ENCODE peak calls at places on chromosome 21, in four cellular contexts. One of them, this sample, is unnamed.

GRCh38 chr21:41366522-41367151 is 4.8 kb downstream of the MX2 start:
- DNase-seq in GM20000: peak; percentile 69
- DNase-seq in heart left ventricle: peak; percentile 67
- DNase-seq in stimulated activated CD4-positive, alpha-beta T cell treated with anti-CD3 and anti-CD28 coated beads, Interleukin-2, amount 100 ng/mL, for 24 hours: no peak
- DNase-seq in this sample: no peak

GRCh38 chr21:40466893-40467483 is 380.0 kb downstream of the DSCAM start:
- DNase-seq in stimulated activated CD4-positive, alpha-beta T cell treated with anti-CD3 and anti-CD28 coated beads, Interleukin-2, amount 100 ng/mL, for 24 hours: no peak
- DNase-seq in GM20000: no peak
- DNase-seq in heart left ventricle: no peak
- DNase-seq in this sample: no peak

GRCh38 chr21:34593954-34594531 is 20.9 kb downstream of the RCAN1 start:
- DNase-seq in stimulated activated CD4-positive, alpha-beta T cell treated with anti-CD3 and anti-CD28 coated beads, Interleukin-2, amount 100 ng/mL, for 24 hours: no peak
- DNase-seq in GM20000: no peak
- DNase-seq in heart left ventricle: no peak
- DNase-seq in this sample: no peak

GRCh38 chr21:29704719-29705118 is 235.1 kb downstream of the GRIK1 start:
- DNase-seq in heart left ventricle: no peak
- DNase-seq in stimulated activated CD4-positive, alpha-beta T cell treated with anti-CD3 and anti-CD28 coated beads, Interleukin-2, amount 100 ng/mL, for 24 hours: no peak
- DNase-seq in GM20000: no peak
- DNase-seq in this sample: no peak

GRCh38 chr21:43603641-43604504 is 55.4 kb downstream of the HSF2BP start:
- DNase-seq in stimulated activated CD4-positive, alpha-beta T cell treated with anti-CD3 and anti-CD28 coated beads, Interleukin-2, amount 100 ng/mL, for 24 hours: no peak
- DNase-seq in GM20000: no peak
- DNase-seq in heart left ventricle: no peak
- DNase-seq in this sample: no peak

GRCh38 chr21:32412998-32413504 is 545 bp downstream of the EVA1C start:
- DNase-seq in stimulated activated CD4-positive, alpha-beta T cell treated with anti-CD3 and anti-CD28 coated beads, Interleukin-2, amount 100 ng/mL, for 24 hours: peak; percentile 32
- DNase-seq in heart left ventricle: peak; percentile 61
- DNase-seq in GM20000: no peak
- DNase-seq in this sample: peak; percentile 21

GRCh38 chr21:15848632-15849031 is 118.8 kb downstream of the USP25 start:
- DNase-seq in GM20000: no peak
- DNase-seq in stimulated activated CD4-positive, alpha-beta T cell treated with anti-CD3 and anti-CD28 coated beads, Interleukin-2, amount 100 ng/mL, for 24 hours: no peak
- DNase-seq in heart left ventricle: no peak
- DNase-seq in this sample: no peak

GRCh38 chr21:42063578-42064521 is 7.3 kb upstream of the UMODL1 start:
- DNase-seq in GM20000: peak; percentile 58
- DNase-seq in heart left ventricle: no peak
- DNase-seq in stimulated activated CD4-positive, alpha-beta T cell treated with anti-CD3 and anti-CD28 coated beads, Interleukin-2, amount 100 ng/mL, for 24 hours: peak; percentile 56
- DNase-seq in this sample: peak; percentile 59

GRCh38 chr21:40331804-40332203 is 464.6 kb downstream of the PCP4 start:
- DNase-seq in GM20000: no peak
- DNase-seq in heart left ventricle: no peak
- DNase-seq in stimulated activated CD4-positive, alpha-beta T cell treated with anti-CD3 and anti-CD28 coated beads, Interleukin-2, amount 100 ng/mL, for 24 hours: no peak
- DNase-seq in this sample: no peak

GRCh38 chr21:38800924-38801744 is 4.6 kb upstream of the ETS2 start:
- DNase-seq in GM20000: no peak
- DNase-seq in stimulated activated CD4-positive, alpha-beta T cell treated with anti-CD3 and anti-CD28 coated beads, Interleukin-2, amount 100 ng/mL, for 24 hours: no peak
- DNase-seq in heart left ventricle: no peak
- DNase-seq in this sample: no peak

GRCh38 chr21:42652527-42653491 is 612 bp upstream of the PDE9A start:
- DNase-seq in stimulated activated CD4-positive, alpha-beta T cell treated with anti-CD3 and anti-CD28 coated beads, Interleukin-2, amount 100 ng/mL, for 24 hours: no peak
- DNase-seq in heart left ventricle: peak; percentile 68
- DNase-seq in GM20000: peak; percentile 44
- DNase-seq in this sample: no peak

GRCh38 chr21:25862596-25862995 is 127.8 kb downstream of the GABPA start:
- DNase-seq in stimulated activated CD4-positive, alpha-beta T cell treated with anti-CD3 and anti-CD28 coated beads, Interleukin-2, amount 100 ng/mL, for 24 hours: peak; percentile 5
- DNase-seq in heart left ventricle: no peak
- DNase-seq in GM20000: peak; percentile 42
- DNase-seq in this sample: peak; percentile 23

GRCh38 chr21:31612889-31613785 is 46.4 kb upstream of the SOD1 start:
- DNase-seq in GM20000: no peak
- DNase-seq in heart left ventricle: no peak
- DNase-seq in stimulated activated CD4-positive, alpha-beta T cell treated with anti-CD3 and anti-CD28 coated beads, Interleukin-2, amount 100 ng/mL, for 24 hours: no peak
- DNase-seq in this sample: no peak

GRCh38 chr21:21457077-21457476 is 458.9 kb downstream of the NCAM2 start:
- DNase-seq in heart left ventricle: no peak
- DNase-seq in GM20000: no peak
- DNase-seq in stimulated activated CD4-positive, alpha-beta T cell treated with anti-CD3 and anti-CD28 coated beads, Interleukin-2, amount 100 ng/mL, for 24 hours: no peak
- DNase-seq in this sample: no peak

GRCh38 chr21:14740116-14740515 is 194.0 kb upstream of the SAMSN1 start:
- DNase-seq in heart left ventricle: no peak
- DNase-seq in GM20000: no peak
- DNase-seq in stimulated activated CD4-positive, alpha-beta T cell treated with anti-CD3 and anti-CD28 coated beads, Interleukin-2, amount 100 ng/mL, for 24 hours: no peak
- DNase-seq in this sample: no peak

GRCh38 chr21:42164064-42164789 is 54.7 kb upstream of the ABCG1 start:
- DNase-seq in GM20000: peak; percentile 81
- DNase-seq in stimulated activated CD4-positive, alpha-beta T cell treated with anti-CD3 and anti-CD28 coated beads, Interleukin-2, amount 100 ng/mL, for 24 hours: peak; percentile 63
- DNase-seq in heart left ventricle: peak; percentile 73
- DNase-seq in this sample: peak; percentile 71

GRCh38 chr21:45347712-45348477 is 57.1 kb upstream of the COL18A1 start:
- DNase-seq in stimulated activated CD4-positive, alpha-beta T cell treated with anti-CD3 and anti-CD28 coated beads, Interleukin-2, amount 100 ng/mL, for 24 hours: no peak
- DNase-seq in GM20000: no peak
- DNase-seq in heart left ventricle: no peak
- DNase-seq in this sample: no peak

GRCh38 chr21:25189497-25189896 is 417.8 kb downstream of the MRPL39 start:
- DNase-seq in heart left ventricle: no peak
- DNase-seq in GM20000: no peak
- DNase-seq in stimulated activated CD4-positive, alpha-beta T cell treated with anti-CD3 and anti-CD28 coated beads, Interleukin-2, amount 100 ng/mL, for 24 hours: no peak
- DNase-seq in this sample: no peak

GRCh38 chr21:38631171-38631570 is 132.9 kb upstream of the ERG start:
- DNase-seq in heart left ventricle: no peak
- DNase-seq in GM20000: no peak
- DNase-seq in stimulated activated CD4-positive, alpha-beta T cell treated with anti-CD3 and anti-CD28 coated beads, Interleukin-2, amount 100 ng/mL, for 24 hours: no peak
- DNase-seq in this sample: no peak

GRCh38 chr21:41681336-41681801 is 85.5 kb downstream of the RIPK4 start:
- DNase-seq in stimulated activated CD4-positive, alpha-beta T cell treated with anti-CD3 and anti-CD28 coated beads, Interleukin-2, amount 100 ng/mL, for 24 hours: no peak
- DNase-seq in heart left ventricle: no peak
- DNase-seq in GM20000: no peak
- DNase-seq in this sample: no peak

GRCh38 chr21:31781737-31782136 is 49.8 kb upstream of the SCAF4 start:
- DNase-seq in GM20000: no peak
- DNase-seq in stimulated activated CD4-positive, alpha-beta T cell treated with anti-CD3 and anti-CD28 coated beads, Interleukin-2, amount 100 ng/mL, for 24 hours: no peak
- DNase-seq in heart left ventricle: peak; percentile 42
- DNase-seq in this sample: no peak

GRCh38 chr21:41886331-41886730 is 7.2 kb upstream of the PRDM15 start:
- DNase-seq in GM20000: no peak
- DNase-seq in heart left ventricle: no peak
- DNase-seq in stimulated activated CD4-positive, alpha-beta T cell treated with anti-CD3 and anti-CD28 coated beads, Interleukin-2, amount 100 ng/mL, for 24 hours: no peak
- DNase-seq in this sample: no peak

GRCh38 chr21:38254970-38255369 is 1.8 kb upstream of the KCNJ15 start:
- DNase-seq in GM20000: no peak
- DNase-seq in heart left ventricle: no peak
- DNase-seq in stimulated activated CD4-positive, alpha-beta T cell treated with anti-CD3 and anti-CD28 coated beads, Interleukin-2, amount 100 ng/mL, for 24 hours: no peak
- DNase-seq in this sample: no peak

GRCh38 chr21:40047993-40048730 is 180.9 kb downstream of the PCP4 start:
- DNase-seq in stimulated activated CD4-positive, alpha-beta T cell treated with anti-CD3 and anti-CD28 coated beads, Interleukin-2, amount 100 ng/mL, for 24 hours: no peak
- DNase-seq in GM20000: no peak
- DNase-seq in heart left ventricle: peak; percentile 59
- DNase-seq in this sample: no peak

GRCh38 chr21:44765231-44766013 is 36.2 kb downstream of the UBE2G2 start:
- DNase-seq in GM20000: no peak
- DNase-seq in stimulated activated CD4-positive, alpha-beta T cell treated with anti-CD3 and anti-CD28 coated beads, Interleukin-2, amount 100 ng/mL, for 24 hours: no peak
- DNase-seq in heart left ventricle: no peak
- DNase-seq in this sample: peak; percentile 65

GRCh38 chr21:16532841-16533240 is 803.1 kb downstream of the USP25 start:
- DNase-seq in stimulated activated CD4-positive, alpha-beta T cell treated with anti-CD3 and anti-CD28 coated beads, Interleukin-2, amount 100 ng/mL, for 24 hours: no peak
- DNase-seq in heart left ventricle: no peak
- DNase-seq in GM20000: no peak
- DNase-seq in this sample: no peak

GRCh38 chr21:39518055-39518844 is 66.5 kb downstream of the SH3BGR start:
- DNase-seq in heart left ventricle: no peak
- DNase-seq in stimulated activated CD4-positive, alpha-beta T cell treated with anti-CD3 and anti-CD28 coated beads, Interleukin-2, amount 100 ng/mL, for 24 hours: peak; percentile 50
- DNase-seq in GM20000: peak; percentile 76
- DNase-seq in this sample: peak; percentile 35

GRCh38 chr21:42363331-42363730 is 3.0 kb downstream of the TFF1 start:
- DNase-seq in GM20000: no peak
- DNase-seq in heart left ventricle: no peak
- DNase-seq in stimulated activated CD4-positive, alpha-beta T cell treated with anti-CD3 and anti-CD28 coated beads, Interleukin-2, amount 100 ng/mL, for 24 hours: no peak
- DNase-seq in this sample: no peak

GRCh38 chr21:31335957-31336738 is 7.9 kb downstream of the TIAM1 start:
- DNase-seq in GM20000: no peak
- DNase-seq in heart left ventricle: peak; percentile 38
- DNase-seq in stimulated activated CD4-positive, alpha-beta T cell treated with anti-CD3 and anti-CD28 coated beads, Interleukin-2, amount 100 ng/mL, for 24 hours: no peak
- DNase-seq in this sample: no peak

GRCh38 chr21:34933609-34934345 is 115.3 kb downstream of the RUNX1 start:
- DNase-seq in stimulated activated CD4-positive, alpha-beta T cell treated with anti-CD3 and anti-CD28 coated beads, Interleukin-2, amount 100 ng/mL, for 24 hours: no peak
- DNase-seq in heart left ventricle: no peak
- DNase-seq in GM20000: peak; percentile 43
- DNase-seq in this sample: no peak

GRCh38 chr21:42669069-42669468 is 15.6 kb downstream of the PDE9A start:
- DNase-seq in stimulated activated CD4-positive, alpha-beta T cell treated with anti-CD3 and anti-CD28 coated beads, Interleukin-2, amount 100 ng/mL, for 24 hours: no peak
- DNase-seq in GM20000: no peak
- DNase-seq in heart left ventricle: no peak
- DNase-seq in this sample: no peak

GRCh38 chr21:32708069-32708468 is 19.7 kb downstream of the SYNJ1 start:
- DNase-seq in GM20000: no peak
- DNase-seq in heart left ventricle: no peak
- DNase-seq in stimulated activated CD4-positive, alpha-beta T cell treated with anti-CD3 and anti-CD28 coated beads, Interleukin-2, amount 100 ng/mL, for 24 hours: no peak
- DNase-seq in this sample: no peak

GRCh38 chr21:42230636-42231035 is 11.7 kb downstream of the ABCG1 start:
- DNase-seq in heart left ventricle: no peak
- DNase-seq in stimulated activated CD4-positive, alpha-beta T cell treated with anti-CD3 and anti-CD28 coated beads, Interleukin-2, amount 100 ng/mL, for 24 hours: no peak
- DNase-seq in GM20000: no peak
- DNase-seq in this sample: no peak

GRCh38 chr21:43775795-43776430 is at the start of gene CSTB:
- DNase-seq in stimulated activated CD4-positive, alpha-beta T cell treated with anti-CD3 and anti-CD28 coated beads, Interleukin-2, amount 100 ng/mL, for 24 hours: peak; percentile 85
- DNase-seq in GM20000: peak; percentile 93
- DNase-seq in heart left ventricle: peak; percentile 88
- DNase-seq in this sample: peak; percentile 88

GRCh38 chr21:38853421-38853919 is 47.7 kb downstream of the ETS2 start:
- DNase-seq in GM20000: no peak
- DNase-seq in stimulated activated CD4-positive, alpha-beta T cell treated with anti-CD3 and anti-CD28 coated beads, Interleukin-2, amount 100 ng/mL, for 24 hours: no peak
- DNase-seq in heart left ventricle: peak; percentile 62
- DNase-seq in this sample: no peak

GRCh38 chr21:44844256-44844655 is 26.4 kb upstream of the SUMO3 start:
- DNase-seq in stimulated activated CD4-positive, alpha-beta T cell treated with anti-CD3 and anti-CD28 coated beads, Interleukin-2, amount 100 ng/mL, for 24 hours: no peak
- DNase-seq in heart left ventricle: no peak
- DNase-seq in GM20000: no peak
- DNase-seq in this sample: no peak

GRCh38 chr21:34073749-34074282 is 438 bp downstream of the MRPS6 start:
- DNase-seq in stimulated activated CD4-positive, alpha-beta T cell treated with anti-CD3 and anti-CD28 coated beads, Interleukin-2, amount 100 ng/mL, for 24 hours: peak; percentile 47
- DNase-seq in GM20000: peak; percentile 75
- DNase-seq in heart left ventricle: peak; percentile 40
- DNase-seq in this sample: peak; percentile 51

This sample was measured in activated CD4-positive, alpha-beta memory T cell treated with anti-CD3 and anti-CD28 coated beads, Interleukin-2, amount 10 ng/mL, durations not matched to agents 7 days and 5 days.